ENCODE peak calls at places on chromosomes 6 and 20, in six cellular contexts. G, N, D, R, L and P are unnamed samples.
A peak's percentile ranks its signal among the peaks of the same experiment; 100 is the strongest.

GRCh38 chr6:40722081-40722480 is 134.9 kb upstream of the LRFN2 start:
- DNase-seq in D (no peak), G (no peak), R (no peak), L (no peak), N (no peak), P (no peak)

GRCh38 chr20:21521596-21522478 is 8.0 kb upstream of the NKX2-2 start:
- DNase-seq in N (no peak), G (no peak), L (no peak), D (no peak), R (no peak), P (no peak)

GRCh38 chr6:108171291-108171917 is 5.6 kb downstream of the NR2E1 start:
- DNase-seq in G (no peak), N (no peak), R (no peak), L (no peak), D (no peak), P (no peak)

GRCh38 chr6:37868447-37868825 is 48.9 kb downstream of the ZFAND3 start:
- DNase-seq in N (peak; percentile 35), R (no peak), G (no peak), D (no peak), L (peak; percentile 57), P (no peak)

GRCh38 chr20:35702051-35702823 is 3.0 kb downstream of the ROMO1 start:
- DNase-seq in N (no peak), D (no peak), R (no peak), L (peak; percentile 92), G (peak; percentile 3), P (no peak)

GRCh38 chr6:136945626-136946235 is 23.6 kb downstream of the SLC35D3 start:
- DNase-seq in L (no peak), N (peak; percentile 34), D (no peak), R (no peak), G (no peak), P (no peak)

GRCh38 chr20:595330-596308 is 14.5 kb downstream of the TCF15 start:
- DNase-seq in G (no peak), D (no peak), N (no peak), R (no peak), L (no peak), P (no peak)

GRCh38 chr20:57650756-57651483 is 30.7 kb upstream of the ZBP1 start:
- DNase-seq in D (no peak), N (no peak), L (no peak), R (peak; percentile 19), G (no peak), P (no peak)

GRCh38 chr20:29298759-29299613 is 1958.5 kb upstream of the DEFB115 start:
- DNase-seq in L (peak; percentile 17), N (no peak), R (no peak), D (no peak), G (no peak), P (no peak)

GRCh38 chr6:41098366-41098765 is 25.6 kb downstream of the NFYA start:
- DNase-seq in G (no peak), L (peak; percentile 3), N (no peak), R (no peak), D (no peak), P (no peak)

GRCh38 chr6:111558690-111559192 is 46.9 kb downstream of the TRAF3IP2 start:
- DNase-seq in L (no peak), N (no peak), R (no peak), D (no peak), G (no peak), P (no peak)

GRCh38 chr6:22512716-22513452 is 56.5 kb upstream of the HDGFL1 start:
- DNase-seq in L (peak; percentile 5), R (no peak), N (no peak), G (no peak), D (no peak), P (no peak)

DNA sequence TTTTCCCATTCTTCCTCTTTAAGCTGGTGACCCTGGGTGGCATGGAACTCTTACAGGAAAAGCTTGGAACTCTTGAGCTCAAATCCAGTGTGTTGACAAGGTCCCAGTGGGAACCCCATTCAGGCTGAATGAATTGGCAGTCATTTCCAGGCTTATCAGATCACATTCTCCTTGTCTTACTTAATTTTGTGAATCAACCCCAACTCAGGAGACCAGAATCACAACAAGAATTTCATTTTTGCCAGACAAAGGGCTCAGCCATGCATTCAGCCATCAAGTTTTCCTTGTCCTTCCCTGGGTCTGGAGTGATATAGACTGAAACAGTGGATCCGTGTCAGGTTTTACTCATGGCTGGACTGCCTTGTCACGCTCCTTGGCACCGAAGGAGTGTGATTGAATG is 92.2 kb upstream of the EEF1E1 start:
- DNase-seq in N (peak; percentile 25), G (no peak), D (no peak), L (no peak), R (no peak), P (no peak)
- H3K4me3 ChIP-seq in N (no peak overlapping the region), G (no peak overlapping the region), D (no peak overlapping the region), L (no peak overlapping the region), R (no peak overlapping the region), P (no peak overlapping the region)

DNA sequence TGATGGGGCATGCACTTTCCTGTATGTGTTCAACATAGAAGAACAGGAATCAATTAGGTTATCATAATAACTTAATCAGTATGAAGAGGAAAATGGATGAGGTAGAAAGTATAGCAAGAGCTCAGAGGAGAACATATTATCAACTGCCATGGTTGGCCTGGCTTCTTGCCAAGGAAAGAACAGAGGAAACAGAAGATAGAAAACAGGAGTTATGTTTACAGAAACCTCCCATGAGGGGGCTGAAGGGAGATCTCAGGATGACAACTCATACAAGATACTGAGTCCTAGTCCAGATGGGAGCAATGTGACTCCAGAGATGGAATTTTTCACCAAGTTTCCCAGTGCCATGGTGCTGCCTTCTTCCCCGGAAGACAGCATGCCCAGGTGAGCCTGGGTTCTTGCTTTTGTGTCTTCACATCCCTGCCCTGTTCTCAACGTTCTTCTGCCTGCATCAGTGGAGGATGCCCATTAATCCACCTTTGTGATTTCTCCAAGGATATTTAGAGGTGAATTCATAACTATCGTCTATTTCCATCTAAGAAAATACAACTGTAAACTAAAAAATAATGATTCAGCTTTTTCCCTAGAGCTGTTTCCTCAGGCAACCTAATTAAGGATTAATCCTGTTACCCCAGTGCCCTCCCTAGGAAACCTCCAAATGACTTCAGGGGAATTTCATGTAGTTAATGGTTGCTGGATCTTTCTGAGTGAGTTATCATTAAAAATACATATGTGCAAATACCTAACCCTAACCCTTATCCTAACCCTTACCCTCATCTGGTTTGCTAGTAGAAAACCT is 14.8 kb upstream of the AFDN start:
- DNase-seq in G (no peak), L (no peak), D (no peak), N (no peak), R (no peak), P (no peak)
- H3K4me3 ChIP-seq in G (no peak overlapping the region), L (no peak overlapping the region), D (no peak overlapping the region), N (no peak overlapping the region), R (no peak overlapping the region), P (no peak overlapping the region)

GRCh38 chr6:14246876-14247275 is 129.3 kb downstream of the CD83 start:
- DNase-seq in N (no peak), L (no peak), G (no peak), R (no peak), D (no peak), P (no peak)

GRCh38 chr6:14240411-14241166 is 123.0 kb downstream of the CD83 start:
- DNase-seq in D (no peak), L (no peak), N (no peak), G (no peak), R (no peak), P (no peak)

GRCh38 chr6:14243617-14244016 is 126.0 kb downstream of the CD83 start:
- DNase-seq in R (no peak), L (no peak), G (no peak), D (no peak), N (no peak), P (no peak)

GRCh38 chr6:14239097-14239496 is 121.5 kb downstream of the CD83 start:
- DNase-seq in N (no peak), G (no peak), D (no peak), L (no peak), R (no peak), P (no peak)

DNA sequence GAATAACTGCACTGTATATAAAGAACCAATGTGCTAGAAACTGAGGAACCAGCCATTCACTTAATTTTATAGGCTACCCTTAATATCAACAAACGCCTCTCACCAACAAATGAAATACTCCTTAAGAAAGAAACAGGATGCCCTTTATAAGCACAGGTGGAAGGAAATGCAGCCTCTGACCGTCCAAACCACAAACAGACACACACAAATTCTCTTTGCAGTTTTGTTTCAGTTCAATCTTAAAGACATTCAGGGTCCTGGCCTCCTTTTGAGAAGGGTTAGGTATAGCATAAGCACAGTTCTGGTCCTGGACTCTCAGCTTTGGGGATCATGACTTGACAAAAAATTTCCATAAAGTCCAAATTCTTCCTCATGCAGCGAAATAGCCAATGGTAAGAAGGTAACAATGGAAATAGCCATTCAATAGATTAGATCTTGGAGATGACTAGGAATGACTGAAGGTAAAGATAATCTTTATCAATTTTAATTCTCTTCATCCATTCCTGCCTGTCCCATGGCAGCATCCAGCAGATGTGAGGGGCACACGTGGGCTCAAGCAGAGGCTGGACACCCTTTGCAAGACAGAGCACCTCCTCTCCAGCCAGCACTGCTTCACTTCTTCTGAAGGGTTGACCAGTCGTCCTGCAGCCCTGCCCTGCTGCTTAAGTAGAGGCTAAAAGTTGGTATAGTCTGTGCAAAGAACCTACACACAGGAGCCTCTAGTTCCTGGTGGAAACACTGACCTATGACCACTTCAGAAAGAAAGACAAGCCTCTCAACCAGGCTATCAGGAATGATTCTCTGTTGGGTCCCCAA is 123.9 kb downstream of the CD83 start:
- DNase-seq in R (no peak), G (no peak), D (no peak), N (no peak), L (no peak), P (no peak)
- H3K4me3 ChIP-seq in R (no peak overlapping the region), G (no peak overlapping the region), D (no peak overlapping the region), N (no peak overlapping the region), L (no peak overlapping the region), P (no peak overlapping the region)

GRCh38 chr6:21188505-21189223 is 404.9 kb upstream of the SOX4 start:
- DNase-seq in D (no peak), N (no peak), R (no peak), G (no peak), L (no peak), P (no peak)

GRCh38 chr6:21187485-21187884 is 406.1 kb upstream of the SOX4 start:
- DNase-seq in N (no peak), R (no peak), D (no peak), L (no peak), G (no peak), P (no peak)

GRCh38 chr6:21193790-21194189 is 399.8 kb upstream of the SOX4 start:
- DNase-seq in N (no peak), R (no peak), L (no peak), D (no peak), G (no peak), P (no peak)

GRCh38 chr6:21189721-21190120 is 403.8 kb upstream of the SOX4 start:
- DNase-seq in N (no peak), L (no peak), G (no peak), D (no peak), R (no peak), P (no peak)

DNA sequence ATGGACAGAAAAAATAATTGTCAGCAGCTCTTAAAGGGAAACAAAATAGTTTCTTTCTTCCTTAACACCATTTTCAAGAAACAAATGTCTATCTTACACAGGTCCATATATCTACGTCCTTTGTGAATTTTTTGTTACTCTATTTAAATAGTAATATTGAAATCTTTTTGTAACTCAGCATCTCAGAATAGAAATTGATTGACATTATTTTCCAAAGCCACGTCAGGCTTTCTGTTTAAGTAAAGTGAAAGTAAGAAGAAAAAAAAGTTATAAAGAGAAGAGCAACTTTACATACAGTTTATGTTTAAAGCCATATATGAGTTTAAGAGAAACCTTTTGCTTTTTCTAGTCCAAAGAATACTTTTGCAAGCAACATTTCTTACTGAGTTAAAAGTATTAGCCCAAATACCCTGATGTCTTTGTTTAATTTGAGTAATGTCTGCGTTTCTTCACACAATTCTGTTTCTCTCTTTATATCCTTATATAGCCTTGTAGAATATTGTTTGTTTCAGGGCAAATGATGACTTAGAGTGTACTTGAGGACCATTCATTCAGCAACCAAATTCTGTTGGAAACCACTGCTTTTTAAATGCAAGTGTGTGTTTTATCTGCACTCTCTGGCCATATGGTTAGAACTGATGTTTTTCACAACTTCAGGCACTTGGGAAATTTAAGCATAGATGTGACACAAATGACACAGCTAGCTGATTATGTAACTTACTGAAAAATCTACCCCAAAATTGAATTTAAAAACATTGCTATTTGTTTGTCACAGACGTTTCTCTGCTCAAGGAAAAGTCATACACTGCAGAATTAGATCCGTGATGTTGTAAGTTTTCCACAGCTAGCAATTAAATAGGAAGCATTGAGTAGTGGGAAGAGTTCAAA is 402.6 kb upstream of the SOX4 start:
- DNase-seq in R (no peak), N (no peak), D (peak; percentile 4), L (no peak), G (no peak), P (no peak)
- H3K4me3 ChIP-seq in R (no peak overlapping the region), N (no peak overlapping the region), D (no peak overlapping the region), L (no peak overlapping the region), G (no peak overlapping the region), P (no peak overlapping the region)